ENCODE peak calls at places on chromosome 11, in ten cellular contexts. V is esophagus mucosa; X is memory B cell; Q is aorta; I is Panc1; L is gastroesophageal sphincter; M is CD8-positive, alpha-beta T cell; D is CD4-positive, alpha-beta T cell; W is upper lobe of right lung; T is naive B cell. C is an unnamed sample.

GRCh38 chr11:34044664-34045485 is 6.7 kb upstream of the CAPRIN1 start:
- ATAC-seq in W (peak), X (no peak), M (no peak), L (no peak), Q (no peak), V (peak), D (no peak), T (no peak), I (peak), C (no peak)

GRCh38 chr11:14774738-14775137 is 117.3 kb downstream of the CYP2R1 start:
- ATAC-seq in I (no peak), V (peak), W (no peak), M (no peak), Q (no peak), T (no peak), X (no peak), L (no peak), D (no peak), C (no peak)

GRCh38 chr11:17498058-17498457 is 21.4 kb upstream of the ABCC8 start:
- ATAC-seq in T (no peak), M (no peak), W (peak), I (no peak), Q (no peak), V (peak), L (no peak), X (peak), D (no peak), C (no peak)

GRCh38 chr11:14029971-14030531 is 67.5 kb downstream of the SPON1 start:
- ATAC-seq in T (no peak), L (peak), I (peak), M (no peak), V (peak), X (no peak), Q (peak), W (peak), D (no peak), C (no peak)

GRCh38 chr11:94855666-94856065 is 87.5 kb downstream of the AMOTL1 start:
- ATAC-seq in I (no peak), V (no peak), T (no peak), Q (no peak), D (no peak), M (no peak), W (no peak), X (no peak), L (no peak), C (no peak)

GRCh38 chr11:35815556-35816315 is 128.1 kb upstream of the LDLRAD3 start:
- ATAC-seq in Q (peak), I (no peak), X (no peak), M (no peak), D (no peak), T (no peak), V (no peak), W (no peak), L (peak), C (peak)

GRCh38 chr11:128867277-128867676 is at the start of gene KCNJ1:
- ATAC-seq in X (no peak), L (no peak), D (peak), V (no peak), I (no peak), M (peak), T (no peak), W (no peak), Q (no peak), C (no peak)

GRCh38 chr11:111982532-111983186 is 42.5 kb upstream of the DLAT start:
- ATAC-seq in T (no peak), L (no peak), I (no peak), D (no peak), W (no peak), M (no peak), Q (no peak), X (no peak), V (no peak), C (no peak)

GRCh38 chr11:33383075-33383919 is 126.1 kb downstream of the HIPK3 start:
- ATAC-seq in D (no peak), M (no peak), X (no peak), W (no peak), V (no peak), Q (no peak), I (peak), T (no peak), L (no peak), C (peak)

GRCh38 chr11:60119708-60120107 is 31.2 kb downstream of the MS4A2 start:
- ATAC-seq in L (no peak), W (peak), Q (no peak), T (peak), M (no peak), D (no peak), V (no peak), I (no peak), X (no peak), C (no peak)

GRCh38 chr11:119491753-119492455 is 68.9 kb upstream of the THY1 start:
- ATAC-seq in D (no peak), I (peak), T (no peak), Q (no peak), X (no peak), L (no peak), V (no peak), W (no peak), M (no peak), C (peak)

GRCh38 chr11:28176231-28176853 is 68.2 kb downstream of the METTL15 start:
- ATAC-seq in T (no peak), D (no peak), Q (no peak), V (no peak), M (no peak), X (no peak), I (no peak), W (no peak), L (no peak), C (no peak)

GRCh38 chr11:132158091-132158490 is 787.7 kb downstream of the NTM start:
- ATAC-seq in M (no peak), V (no peak), Q (no peak), W (peak), T (no peak), I (peak), L (no peak), D (no peak), X (no peak), C (peak)

GRCh38 chr11:119248750-119249670 is 42.9 kb downstream of the CBL start:
- ATAC-seq in D (no peak), T (peak), M (no peak), X (peak), V (no peak), L (no peak), I (no peak), Q (no peak), W (no peak), C (no peak)

GRCh38 chr11:108697872-108698473 is 33.1 kb downstream of the DDX10 start:
- ATAC-seq in W (peak), V (peak), T (peak), X (peak), Q (peak), I (peak), D (peak), L (no peak), M (peak), C (peak)

GRCh38 chr11:132312161-132312560 is 941.7 kb downstream of the NTM start:
- ATAC-seq in M (no peak), D (no peak), V (no peak), W (no peak), Q (no peak), X (no peak), T (no peak), L (no peak), I (no peak), C (no peak)

GRCh38 chr11:73326929-73327811 is 19.1 kb downstream of the ARHGEF17 start:
- ATAC-seq in V (peak), W (peak), D (no peak), M (no peak), I (no peak), T (no peak), X (peak), Q (no peak), L (no peak), C (no peak)

GRCh38 chr11:80462211-80462610 is 1021.4 kb upstream of the TENM4 start:
- ATAC-seq in Q (no peak), L (no peak), T (no peak), M (no peak), V (peak), W (no peak), I (peak), X (no peak), D (no peak), C (no peak)

GRCh38 chr11:123580137-123580536 is 74.3 kb downstream of the SCN3B start:
- ATAC-seq in L (no peak), V (no peak), T (no peak), W (no peak), M (no peak), D (no peak), I (no peak), Q (no peak), X (peak), C (no peak)

GRCh38 chr11:69691449-69691848 is 12.4 kb downstream of the FGF19 start:
- ATAC-seq in M (no peak), T (no peak), D (no peak), W (no peak), L (no peak), V (peak), Q (no peak), I (no peak), X (no peak), C (no peak)

GRCh38 chr11:45722144-45722543 is 56.7 kb upstream of the CHST1 start:
- ATAC-seq in L (no peak), X (no peak), I (no peak), W (no peak), M (no peak), D (no peak), V (no peak), T (no peak), Q (no peak), C (no peak)

GRCh38 chr11:121063728-121064127 is 37.3 kb upstream of the TECTA start:
- ATAC-seq in T (no peak), Q (no peak), D (no peak), I (no peak), M (no peak), V (no peak), W (no peak), X (no peak), L (no peak), C (peak)

GRCh38 chr11:67345949-67346819 is 7.2 kb downstream of the POLD4 start:
- ATAC-seq in M (peak), V (peak), T (peak), W (peak), X (peak), D (peak), L (no peak), I (peak), Q (no peak), C (peak)

GRCh38 chr11:104916442-104916841 is 18.2 kb upstream of the CASP12 start:
- ATAC-seq in L (no peak), V (no peak), W (no peak), M (no peak), I (no peak), T (peak), Q (no peak), X (no peak), D (peak), C (no peak)